ENCODE peak calls at places on chromosomes 5 and 9, in seven cellular contexts. W is Peyer's patch, R is heart left ventricle, A is fibroblast of lung, Y is lower lobe of right lung, S is aorta, L is upper lobe of right lung. T is an unnamed sample. For H3K36me3 and H3K4me1, the result is how much of the 10 kb centered on the place peaks cover.

GRCh38 chr5:7668161-7668560 is 182.8 kb downstream of the CFAP90 start:
- DNase-seq in L (no peak), R (no peak), W (no peak), A (no peak), Y (no peak), S (no peak), T (no peak)

GRCh38 chr9:33489070-33489469 is 15.3 kb upstream of the NOL6 start:
- DNase-seq in A (peak), S (no peak), Y (no peak), L (no peak), R (no peak), W (no peak), T (no peak)

GRCh38 chr9:126533911-126534300 is 79.8 kb upstream of the LMX1B start:
- DNase-seq in L (no peak), Y (peak), W (no peak), S (no peak), A (no peak), R (no peak), T (no peak)

GRCh38 chr5:68911840-68912690 is 181.7 kb upstream of the SLC30A5 start:
- DNase-seq in Y (no peak), S (no peak), L (no peak), A (peak), R (no peak), W (no peak), T (peak)

GRCh38 chr9:34579097-34579818 is 10.3 kb downstream of the CNTFR start:
- DNase-seq in L (no peak), Y (no peak), A (no peak), R (no peak), S (no peak), W (no peak), T (peak)

GRCh38 chr9:21153688-21154608 is 12.3 kb upstream of the IFNW1 start:
- DNase-seq in Y (peak), R (no peak), A (peak), S (peak), W (no peak), L (no peak), T (peak)

GRCh38 chr9:13718086-13718485 is 438.6 kb upstream of the MPDZ start:
- DNase-seq in Y (no peak), S (no peak), W (no peak), A (no peak), L (no peak), R (no peak), T (no peak)

GRCh38 chr5:8053270-8053669 is 184.3 kb downstream of the MTRR start:
- DNase-seq in L (no peak), W (no peak), R (no peak), A (no peak), S (no peak), Y (no peak), T (no peak)

GRCh38 chr9:76570820-76571219 is 111.8 kb downstream of the GCNT1 start:
- DNase-seq in L (no peak), A (no peak), Y (no peak), R (no peak), S (no peak), W (no peak), T (no peak)

GRCh38 chr9:21764736-21765245 is 37.6 kb upstream of the MTAP start:
- DNase-seq in S (no peak), W (no peak), A (no peak), Y (no peak), L (no peak), R (no peak), T (no peak)

GRCh38 chr9:127196826-127197145 is 67.8 kb upstream of the GARNL3 start:
- DNase-seq in Y (peak), W (no peak), S (peak), L (no peak), R (no peak), A (peak), T (no peak)

GRCh38 chr9:95005276-95006141 is 279.0 kb downstream of the AOPEP start:
- DNase-seq in R (no peak), S (no peak), L (no peak), A (peak), Y (no peak), W (no peak), T (peak)

GRCh38 chr5:38743562-38743961 is 102.2 kb upstream of the OSMR start:
- DNase-seq in Y (no peak), L (no peak), W (no peak), R (no peak), S (no peak), A (no peak), T (no peak)

GRCh38 chr5:107365355-107366109 is 305.2 kb downstream of the EFNA5 start:
- DNase-seq in S (no peak), W (no peak), Y (no peak), L (no peak), A (no peak), R (no peak), T (peak)

GRCh38 chr9:130330202-130330601 is 64.6 kb downstream of the HMCN2 start:
- DNase-seq in L (peak), S (no peak), A (no peak), W (no peak), Y (no peak), R (no peak), T (no peak)

GRCh38 chr5:42592401-42592800 is 164.2 kb upstream of the CCDC152 start:
- DNase-seq in Y (no peak), R (no peak), S (no peak), A (no peak), W (no peak), L (no peak), T (no peak)

GRCh38 chr9:101625871-101626270 is 31.1 kb upstream of the PPP3R2 start:
- DNase-seq in L (no peak), R (no peak), Y (no peak), W (no peak), S (no peak), A (no peak), T (no peak)

GRCh38 chr5:142015781-142016533 is 3.1 kb upstream of the GNPDA1 start:
- DNase-seq in A (no peak), S (no peak), W (peak), Y (no peak), R (no peak), L (no peak), T (peak)

GRCh38 chr5:52988335-52989024 is 672 bp upstream of the ITGA2 start:
- DNase-seq in R (no peak), S (no peak), L (no peak), A (no peak), Y (no peak), W (no peak), T (no peak)

GRCh38 chr9:18072967-18073366 is 401.0 kb upstream of the ADAMTSL1 start:
- DNase-seq in S (no peak), W (no peak), L (no peak), Y (no peak), R (no peak), A (no peak), T (no peak)

GRCh38 chr9:134396825-134397224 is 70.6 kb downstream of the RXRA start:
- DNase-seq in W (peak), A (no peak), L (no peak), R (no peak), S (peak), Y (no peak), T (peak)

GRCh38 chr9:128024761-128025308 is 42.3 kb downstream of the NAIF1 start:
- DNase-seq in Y (no peak), R (no peak), A (no peak), L (no peak), S (no peak), W (no peak), T (no peak)

GRCh38 chr5:136382071-136382470 is 16.7 kb upstream of the TRPC7 start:
- DNase-seq in L (no peak), A (no peak), W (no peak), S (no peak), R (no peak), Y (no peak), T (no peak)

GRCh38 chr5:113117543-113118110 is 141.0 kb downstream of the DCP2 start:
- DNase-seq in Y (no peak), A (no peak), L (no peak), R (no peak), W (no peak), S (no peak), T (no peak)

GRCh38 chr9:21559402-21560280 is 77.5 kb upstream of the IFNE start:
- DNase-seq in S (peak), R (peak), A (peak), W (no peak), L (peak), Y (peak), T (no peak)

GRCh38 chr5:84696651-84697050 is 312.0 kb upstream of the EDIL3 start:
- DNase-seq in W (no peak), L (no peak), S (no peak), R (no peak), Y (no peak), A (peak), T (no peak)

GRCh38 chr9:96453625-96454024 is 3.7 kb downstream of the HABP4 start:
- DNase-seq in W (no peak), A (peak), Y (no peak), R (no peak), L (no peak), S (no peak), T (peak)

GRCh38 chr9:16125637-16126036 is 572.8 kb downstream of the CCDC171 start:
- DNase-seq in W (no peak), R (no peak), A (no peak), S (no peak), L (no peak), Y (no peak), T (no peak)

GRCh38 chr5:106759581-106759980 is 911.2 kb downstream of the EFNA5 start:
- DNase-seq in R (no peak), W (no peak), S (no peak), A (peak), Y (peak), L (peak), T (peak)

GRCh38 chr9:128911529-128912035 is 9.2 kb upstream of the PHYHD1 start:
- DNase-seq in W (no peak), Y (peak), S (peak), A (peak), L (peak), R (peak), T (peak)

GRCh38 chr5:1779782-1780620 is 19.6 kb downstream of the MRPL36 start:
- DNase-seq in L (no peak), Y (no peak), A (no peak), S (no peak), R (no peak), W (no peak), T (no peak)

GRCh38 chr5:125719681-125720676 is 703.2 kb upstream of the GRAMD2B start:
- DNase-seq in Y (no peak), W (no peak), R (no peak), A (no peak), S (no peak), L (no peak), T (no peak)

GRCh38 chr9:133560311-133560710 is 25.8 kb downstream of the ADAMTSL2 start:
- DNase-seq in L (no peak), A (no peak), W (no peak), S (no peak), Y (no peak), R (no peak), T (no peak)

GRCh38 chr9:35758475-35759050 is 4.5 kb upstream of the MSMP start:
- DNase-seq in W (no peak), A (peak), L (no peak), Y (no peak), S (no peak), R (no peak), T (no peak)
- H3K27ac ChIP-seq in W (peak), A (no peak), L (peak), Y (peak), S (peak), R (peak), T (no peak)

GRCh38 chr5:179974281-179974945 is 66.7 kb upstream of the TBC1D9B start:
- DNase-seq in L (no peak), A (no peak), Y (no peak), S (no peak), R (no peak), W (no peak), T (no peak)
- H3K36me3 ChIP-seq in L (under half), A (under half), Y (half or more), S (under half), R (half or more), W (under half), T (under half)

DNA sequence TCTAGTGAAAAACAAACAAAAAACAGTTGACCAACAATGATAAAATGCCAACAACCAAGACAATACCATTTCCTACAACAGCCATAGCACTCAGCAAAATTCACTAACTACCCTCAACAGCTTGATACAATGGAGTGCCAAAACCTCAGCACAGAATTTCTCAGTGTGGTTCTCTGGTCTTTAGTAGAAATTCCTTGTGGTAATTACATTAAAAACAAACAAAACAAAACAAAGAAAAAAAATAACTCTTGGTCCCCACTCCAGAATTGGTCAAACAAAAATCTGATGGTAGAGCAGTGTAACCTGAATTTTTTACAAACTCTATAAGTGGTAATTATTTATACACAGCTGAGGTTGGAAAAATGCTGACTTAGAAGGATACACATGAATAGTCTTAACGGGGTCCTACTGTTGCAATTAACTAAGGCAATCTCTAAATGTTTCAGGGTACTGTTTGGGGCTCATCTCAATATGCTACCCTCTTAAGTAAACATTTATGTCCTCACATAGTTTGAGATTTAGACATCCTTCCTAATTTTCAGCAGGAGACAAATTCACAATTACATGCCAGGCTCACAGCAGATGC is 13.8 kb downstream of the CSNK1A1 start:
- DNase-seq in S (no peak), A (no peak), L (no peak), W (no peak), R (no peak), Y (no peak), T (no peak)
- H3K4me1 ChIP-seq in S (under half), A (under half), L (half or more), W (under half), R (under half), Y (half or more), T (under half)

DNA sequence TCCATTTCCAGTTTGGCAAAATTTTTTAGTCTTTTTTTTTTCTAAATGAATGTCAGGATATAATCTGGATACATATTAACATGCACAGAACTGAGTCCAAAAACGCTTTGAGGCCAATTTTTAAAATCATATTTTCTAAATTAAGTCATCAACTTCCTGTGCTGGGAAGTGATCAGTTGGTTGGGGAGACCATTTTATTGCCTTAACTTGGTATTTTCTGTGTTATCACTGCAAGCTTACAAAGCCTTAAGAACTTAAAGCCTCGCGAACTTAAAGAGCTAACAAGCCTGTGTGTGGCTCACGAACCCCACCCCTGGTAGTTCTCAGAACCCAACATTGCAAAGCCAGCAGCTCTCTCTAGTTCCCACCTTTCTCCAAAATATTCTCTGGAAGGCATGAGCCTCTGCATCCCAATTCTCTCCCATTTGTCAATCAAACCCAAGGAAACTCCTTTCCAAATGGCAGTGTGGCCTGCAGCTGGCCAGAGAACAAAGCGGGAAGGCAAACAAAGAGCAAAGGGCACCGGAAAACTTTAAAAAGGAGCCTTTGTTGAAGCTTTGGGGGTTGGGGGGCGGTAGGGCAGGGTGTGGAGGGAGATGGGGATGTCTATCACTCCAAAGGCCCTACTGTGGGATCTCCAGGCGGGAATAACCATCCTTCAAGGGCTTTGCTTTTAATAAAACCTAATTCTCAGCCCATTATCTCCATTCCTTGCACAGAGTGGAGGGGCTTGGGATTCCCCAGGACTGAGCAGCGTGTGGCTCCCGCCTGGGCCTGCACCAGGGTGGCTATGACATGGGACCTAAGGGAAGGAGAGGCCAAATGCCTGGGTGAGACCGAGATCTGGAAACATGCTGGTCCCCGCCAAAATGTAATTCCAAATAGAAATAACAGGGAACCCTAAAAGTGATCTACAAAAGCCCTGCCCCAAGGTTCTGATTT is 65.0 kb downstream of the ROR2 start:
- DNase-seq in W (no peak), A (peak), R (no peak), Y (no peak), L (no peak), S (no peak), T (no peak)
- H3K27ac ChIP-seq in W (no peak), A (peak), R (no peak), Y (peak), L (peak), S (no peak), T (no peak)

DNA sequence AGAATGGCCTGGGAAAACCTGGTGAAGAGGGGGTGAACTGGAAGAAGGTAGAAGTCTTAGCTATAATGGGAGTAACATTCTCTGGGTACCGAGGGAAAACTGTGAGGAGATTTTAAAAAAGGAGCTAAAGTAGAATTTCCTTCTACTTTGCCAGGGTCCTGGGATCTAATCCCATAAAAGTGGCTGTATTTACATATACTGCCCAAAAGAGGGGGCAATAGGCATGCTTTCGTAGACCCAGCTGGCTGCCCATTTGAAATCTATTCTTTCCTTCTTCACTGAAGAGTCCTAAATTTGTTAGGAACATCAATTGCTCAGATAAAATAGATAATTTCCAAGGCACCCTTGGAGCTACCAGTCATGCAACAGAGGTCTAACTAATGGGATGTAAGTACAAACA is 159.2 kb downstream of the CDC42SE2 start:
- DNase-seq in W (no peak), R (no peak), S (no peak), L (no peak), A (peak), Y (no peak), T (peak)
- H3K36me3 ChIP-seq in W (under half), R (under half), S (under half), L (under half), A (under half), Y (under half), T (under half)

GRCh38 chr9:131728961-131729360 is 10.9 kb downstream of the RAPGEF1 start:
- DNase-seq in S (no peak), L (no peak), Y (no peak), R (no peak), A (no peak), W (peak), T (no peak)
- H3K4me1 ChIP-seq in S (under half), L (half or more), Y (half or more), R (half or more), A (under half), W (under half), T (under half)

DNA sequence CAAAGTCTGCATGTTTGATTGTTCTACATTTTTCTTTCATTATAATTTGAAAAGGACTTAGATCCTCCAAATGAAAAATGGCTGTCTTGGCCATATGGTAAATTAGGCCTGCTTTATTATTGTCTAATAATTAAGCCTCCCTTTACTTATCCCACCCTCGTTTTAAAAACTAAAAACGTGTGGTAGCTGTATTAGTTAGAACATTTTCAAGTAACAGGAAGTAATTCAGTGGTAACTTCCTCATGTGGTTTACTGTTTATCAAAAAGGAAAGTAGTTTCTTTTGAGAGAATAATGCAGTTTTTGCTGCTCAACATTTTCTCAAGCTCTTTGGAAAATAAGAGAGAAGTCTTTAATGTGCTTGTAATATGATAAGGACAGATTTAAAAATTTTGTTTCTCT is 26.0 kb downstream of the ZCCHC7 start:
- DNase-seq in A (no peak), Y (no peak), S (no peak), R (no peak), L (no peak), W (no peak), T (peak)
- H3K27ac ChIP-seq in A (no peak), Y (no peak), S (no peak), R (no peak), L (no peak), W (peak), T (peak)

T was measured in A673.